ENCODE peak calls at places on chromosomes 16 and 17, in seven cellular contexts. T is AG04450, S is suprapubic skin, M is IMR-90, K is neural progenitor cell, H is esophagus squamous epithelium, V is GM23338. J is an unnamed sample.

GRCh38 chr17:30532871-30533270 is 55.7 kb downstream of the GOSR1 start:
- DNase-seq in H (no peak), V (no peak), M (no peak), K (no peak), S (no peak), T (no peak), J (no peak)

GRCh38 chr16:3857189-3858013 is 23.1 kb downstream of the CREBBP start:
- DNase-seq in M (peak), H (no peak), S (no peak), V (no peak), T (no peak), K (no peak), J (no peak)

GRCh38 chr16:66511615-66512500 is 38.1 kb downstream of the TK2 start:
- DNase-seq in V (peak), S (no peak), T (peak), H (no peak), K (peak), M (peak), J (no peak)

GRCh38 chr16:31363721-31364120 is 8.7 kb downstream of the ITGAX start:
- DNase-seq in M (no peak), V (no peak), T (no peak), K (no peak), S (no peak), H (no peak), J (no peak)

GRCh38 chr16:82660078-82660645 is 33.4 kb downstream of the CDH13 start:
- DNase-seq in V (peak), S (no peak), M (peak), T (no peak), H (no peak), K (no peak), J (no peak)

GRCh38 chr16:57775661-57776469 is 26.4 kb downstream of the KIFC3 start:
- DNase-seq in K (peak), M (no peak), T (no peak), V (peak), H (no peak), S (no peak), J (peak)

GRCh38 chr16:84970447-84971127 is 40.7 kb downstream of the ZDHHC7 start:
- DNase-seq in K (peak), T (peak), S (peak), V (peak), M (peak), H (no peak), J (peak)

GRCh38 chr17:49496183-49496865 is 1.2 kb downstream of the NGFR start:
- DNase-seq in M (peak), K (peak), V (peak), S (peak), T (no peak), H (no peak), J (peak)

GRCh38 chr17:49994085-49995054 is 654 bp downstream of the DLX3 start:
- DNase-seq in T (no peak), M (no peak), K (peak), H (no peak), V (peak), S (no peak), J (no peak)

GRCh38 chr17:82837586-82838320 is 2.1 kb downstream of the ZNF750 start:
- DNase-seq in V (no peak), M (no peak), K (no peak), T (no peak), S (no peak), H (no peak), J (no peak)

GRCh38 chr16:74226361-74226979 is 70.1 kb upstream of the PSMD7 start:
- DNase-seq in K (peak), H (no peak), S (no peak), T (no peak), V (peak), M (peak), J (peak)

GRCh38 chr17:47287068-47287467 is 33.4 kb downstream of the ITGB3 start:
- DNase-seq in H (no peak), M (no peak), S (no peak), T (no peak), V (no peak), K (no peak), J (no peak)

GRCh38 chr17:38455288-38455915 is 27.1 kb downstream of the ARHGAP23 start:
- DNase-seq in S (peak), T (no peak), K (peak), M (no peak), V (peak), H (no peak), J (peak)

GRCh38 chr16:4215106-4215505 is 26.8 kb downstream of the SRL start:
- DNase-seq in M (no peak), H (no peak), K (no peak), V (no peak), S (no peak), T (no peak), J (no peak)

GRCh38 chr16:84502581-84502980 is 1.9 kb downstream of the MEAK7 start:
- DNase-seq in S (peak), T (no peak), V (no peak), H (no peak), K (no peak), M (no peak), J (no peak)

GRCh38 chr17:2241823-2242222 is 61.8 kb downstream of the SMG6 start:
- DNase-seq in T (no peak), M (peak), S (no peak), V (no peak), H (no peak), K (no peak), J (no peak)

GRCh38 chr16:11367483-11367906 is 22.2 kb downstream of the RMI2 start:
- DNase-seq in H (no peak), K (no peak), T (no peak), V (no peak), M (no peak), S (no peak), J (no peak)

GRCh38 chr17:64209983-64210382 is 53.1 kb downstream of the TEX2 start:
- DNase-seq in V (no peak), S (no peak), H (no peak), M (no peak), K (no peak), T (no peak), J (no peak)

GRCh38 chr17:60327122-60327869 is 64.6 kb downstream of the USP32 start:
- DNase-seq in S (no peak), M (no peak), T (no peak), K (peak), V (peak), H (no peak), J (no peak)

DNA sequence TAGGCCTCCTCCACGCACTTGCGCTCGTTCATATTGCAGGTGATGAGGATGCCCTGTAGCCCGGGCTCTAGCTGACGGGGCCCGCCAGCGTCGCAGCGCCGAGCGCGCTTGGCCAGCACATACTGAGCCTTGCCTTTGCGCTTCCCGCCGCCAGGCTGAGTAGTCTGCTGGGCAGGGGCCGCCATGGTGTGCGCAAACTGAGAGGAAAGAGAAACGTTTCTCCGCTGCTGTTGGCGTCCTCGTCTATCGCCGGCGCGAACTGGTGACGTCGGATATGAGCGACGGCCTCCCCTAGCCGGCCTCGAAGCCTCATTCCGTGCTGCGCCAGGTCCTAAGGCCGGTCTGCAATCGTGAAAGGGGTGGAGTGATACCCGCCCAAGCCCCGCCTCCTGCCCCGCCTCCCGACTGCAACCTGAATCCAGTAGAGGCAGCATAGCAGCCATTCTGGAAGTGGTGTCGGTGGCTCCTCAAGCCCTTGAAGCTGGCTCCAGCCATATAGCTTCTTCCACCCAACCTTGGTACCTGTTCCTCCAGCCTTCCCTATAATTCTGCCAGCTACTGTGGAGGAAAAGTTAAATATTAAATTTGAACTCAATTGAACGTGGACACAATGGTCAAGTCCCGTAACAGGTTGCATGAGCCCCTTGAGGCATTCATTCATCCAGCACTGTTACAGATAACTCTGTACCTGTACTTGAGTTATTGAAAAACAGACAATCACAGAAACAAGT is at the start of gene THUMPD1:
- DNase-seq in M (peak), K (peak), H (peak), T (peak), V (peak), S (peak), J (peak)
- TF ChIP-seq CTCF in M (peak), K (peak), H (no peak), T (peak), V (no peak), S (peak), J (no peak)

DNA sequence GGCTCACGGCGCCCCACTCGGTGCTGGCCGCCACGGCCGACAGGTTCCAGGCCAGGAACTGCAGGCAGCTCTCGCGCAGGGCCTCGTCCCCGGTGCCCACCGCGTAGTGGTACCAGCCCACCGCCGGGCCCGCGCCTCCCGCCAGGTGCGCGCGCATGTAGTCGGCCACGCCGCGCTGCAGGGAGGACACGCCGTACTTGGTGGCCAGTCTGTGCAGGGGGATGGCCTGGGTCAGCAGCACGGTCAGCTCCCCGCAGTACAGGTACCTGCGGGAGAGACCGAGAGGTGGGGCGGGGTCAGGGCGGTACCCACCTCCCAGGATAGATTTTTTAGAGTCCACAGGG is 4.2 kb downstream of the BTBD17 start:
- DNase-seq in S (no peak), K (no peak), V (peak), M (no peak), H (no peak), T (no peak), J (no peak)
- H3K4me3 ChIP-seq in S (peak), K (no peak), V (peak), M (no peak), H (peak), T (no peak), J (no peak)

GRCh38 chr16:81201267-81201666 is 37.2 kb upstream of the BCO1 start:
- DNase-seq in H (no peak), K (no peak), V (no peak), T (no peak), M (peak), S (no peak), J (no peak)
- H3K27ac ChIP-seq in H (no peak), K (no peak), V (no peak), T (no peak), M (no peak), S (no peak), J (no peak)

GRCh38 chr17:52297230-52298010 is 138.9 kb upstream of the CA10 start:
- DNase-seq in K (peak), M (no peak), H (no peak), V (peak), T (no peak), S (no peak), J (no peak)
- TF ChIP-seq CTCF in K (peak), M (no peak), H (no peak), V (peak), T (no peak), S (no peak), J (no peak)

GRCh38 chr16:53803451-53803850 is 99.5 kb downstream of the FTO start:
- DNase-seq in K (no peak), M (no peak), H (no peak), S (no peak), T (no peak), V (no peak), J (no peak)
- H3K4me3 ChIP-seq in K (no peak), M (no peak), H (no peak), S (no peak), T (no peak), V (no peak), J (no peak)

DNA sequence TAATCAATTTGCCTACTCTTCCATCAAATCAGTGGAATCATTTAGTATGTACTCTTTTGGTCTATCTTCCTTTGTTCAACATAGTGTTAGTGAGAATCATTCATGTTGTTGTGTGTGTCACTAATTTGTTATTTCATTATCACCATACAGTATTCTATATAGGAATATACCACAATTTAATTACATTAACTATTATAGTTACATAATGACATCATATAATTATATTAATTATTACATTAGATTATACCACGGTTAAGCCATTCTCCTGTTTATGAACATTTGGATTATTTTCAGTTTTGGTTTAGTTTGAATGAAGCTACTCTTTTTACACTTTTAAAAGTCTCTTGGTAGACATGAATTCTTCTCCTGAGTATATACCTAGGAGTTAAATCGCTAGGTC is 40.4 kb downstream of the MYO1D start:
- DNase-seq in M (no peak), S (no peak), H (no peak), V (no peak), T (no peak), K (no peak), J (no peak)
- H3K27ac ChIP-seq in M (no peak), S (no peak), H (no peak), V (no peak), T (no peak), K (no peak), J (no peak)

DNA sequence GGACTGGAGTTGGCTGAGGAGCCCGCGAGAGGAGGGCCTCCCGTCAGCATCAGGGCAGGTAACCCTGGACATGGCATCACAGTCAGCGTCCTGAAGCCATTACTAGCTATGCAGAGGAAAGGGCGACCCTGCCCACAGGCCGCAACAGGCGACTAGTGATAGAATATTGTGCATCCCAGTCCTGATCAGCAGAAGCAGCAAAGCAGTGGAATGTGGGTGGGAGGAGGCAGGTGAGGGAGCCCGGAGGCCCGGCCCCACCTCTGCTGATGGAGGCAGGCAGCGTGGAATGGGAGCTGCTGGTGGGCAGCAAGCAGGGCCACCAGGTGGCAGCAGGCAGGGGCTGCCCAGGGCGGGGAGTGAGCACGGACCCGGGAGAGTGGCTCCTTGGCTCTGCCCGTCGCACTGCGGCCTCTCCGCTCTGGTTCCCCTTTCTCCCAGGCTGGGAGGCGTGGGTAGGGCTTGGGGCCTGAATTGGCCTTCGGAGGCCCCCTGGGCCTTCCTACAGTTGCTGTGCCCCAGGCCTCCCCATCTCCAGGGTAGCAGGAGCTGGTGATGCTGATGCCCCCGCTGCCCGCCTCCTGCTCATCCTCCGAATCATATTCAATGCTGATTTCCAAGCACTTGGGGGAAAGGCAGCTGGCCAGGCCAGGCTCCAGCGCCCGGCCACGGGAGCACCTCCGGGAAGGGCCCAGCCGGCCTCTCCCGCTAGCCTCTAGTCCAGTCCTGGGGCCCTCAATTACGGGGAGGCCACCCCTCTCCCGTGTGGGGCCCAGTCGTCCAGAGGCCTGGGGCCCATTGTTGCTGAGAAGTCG is 20.2 kb downstream of the TSPOAP1 start:
- DNase-seq in V (peak), M (no peak), S (no peak), H (no peak), T (no peak), K (peak), J (peak)
- TF ChIP-seq CTCF in V (peak), M (peak), S (no peak), H (peak), T (peak), K (peak), J (peak)

GRCh38 chr17:72122668-72123495 is 2.1 kb downstream of the SOX9 start:
- DNase-seq in M (peak), V (peak), S (no peak), T (no peak), H (no peak), K (peak), J (peak)

GRCh38 chr17:72122336-72122667 is 1.5 kb downstream of the SOX9 start:
- DNase-seq in S (no peak), K (no peak), M (no peak), T (no peak), V (no peak), H (no peak), J (no peak)

GRCh38 chr17:72121164-72122001 is 563 bp downstream of the SOX9 start:
- DNase-seq in M (peak), T (no peak), S (no peak), V (peak), H (no peak), K (peak), J (peak)

GRCh38 chr17:72120878-72121163 is at the start of gene SOX9:
- DNase-seq in K (peak), V (peak), S (peak), T (peak), M (peak), H (no peak), J (peak)

GRCh38 chr17:72122002-72122310 is 1.1 kb downstream of the SOX9 start:
- DNase-seq in M (peak), T (no peak), S (no peak), H (no peak), V (no peak), K (no peak), J (no peak)
- H3K4me3 ChIP-seq in M (peak), T (peak), S (peak), H (peak), V (peak), K (peak), J (peak)

DNA sequence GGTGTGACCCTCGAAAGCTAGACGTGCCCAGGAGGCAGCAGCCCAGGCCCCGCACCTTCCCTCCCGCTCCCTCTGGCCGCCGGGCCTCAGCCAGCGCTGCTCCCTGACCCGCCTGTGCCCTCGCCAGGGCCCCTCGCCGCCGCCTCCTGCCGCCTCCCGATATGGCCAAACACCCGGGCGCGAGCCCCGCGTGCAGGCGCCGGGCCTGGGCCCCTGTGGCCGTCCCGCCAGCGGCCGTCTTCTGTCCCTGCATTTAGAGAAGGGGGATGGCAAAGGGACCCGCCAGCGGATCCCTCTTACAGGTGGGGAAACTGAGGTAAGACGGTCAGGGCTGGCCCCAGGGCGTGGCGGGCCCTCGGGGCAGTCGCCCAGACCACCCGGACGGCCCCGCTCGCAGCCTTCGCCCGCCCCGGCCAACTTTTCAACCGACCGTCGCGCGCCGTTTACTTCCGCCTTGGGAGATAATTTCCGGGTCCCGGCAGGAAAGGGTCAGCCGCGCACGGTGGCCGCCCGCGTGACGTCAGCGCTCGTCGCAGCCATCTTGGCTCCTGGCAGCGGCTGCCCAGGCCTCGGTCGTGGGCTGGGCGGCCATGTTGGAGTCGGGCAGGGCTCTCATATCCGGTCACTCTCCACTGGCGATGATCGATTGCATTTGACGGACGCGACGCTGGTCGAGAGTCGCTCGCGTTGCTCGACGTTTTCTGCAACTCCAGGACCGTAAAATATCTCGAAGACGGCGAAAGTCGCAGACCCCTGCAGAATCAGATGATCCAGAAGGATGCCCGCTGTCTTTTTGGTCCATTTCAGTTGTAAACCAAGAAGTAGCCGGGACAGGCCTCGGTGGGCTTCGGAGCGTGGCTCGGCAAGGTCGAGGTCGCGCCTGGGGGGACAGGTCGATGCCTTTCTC is 7.1 kb upstream of the GNG13 start:
- DNase-seq in H (peak), T (peak), K (peak), V (peak), S (peak), M (peak), J (peak)
- H3K27ac ChIP-seq in H (peak), T (no peak), K (peak), V (peak), S (peak), M (peak), J (peak)

GRCh38 chr17:8631554-8631877 is 991 bp upstream of the MYH10 start:
- DNase-seq in M (peak), V (no peak), T (no peak), S (no peak), H (no peak), K (no peak), J (no peak)

GRCh38 chr17:8628609-8629169 is 1.8 kb downstream of the MYH10 start:
- DNase-seq in K (no peak), T (no peak), H (no peak), S (no peak), M (no peak), V (no peak), J (no peak)

GRCh38 chr17:8629371-8630226 is 926 bp downstream of the MYH10 start:
- DNase-seq in V (peak), K (peak), M (no peak), T (no peak), H (no peak), S (peak), J (peak)

GRCh38 chr17:8630802-8631553 is 453 bp upstream of the MYH10 start:
- DNase-seq in K (peak), H (peak), V (peak), S (peak), T (peak), M (peak), J (peak)

GRCh38 chr17:8630227-8630801 is at the start of gene MYH10:
- DNase-seq in T (no peak), K (no peak), S (peak), H (no peak), M (no peak), V (no peak), J (no peak)
- TF ChIP-seq CTCF in T (no peak), K (peak), S (no peak), H (peak), M (peak), V (no peak), J (peak)

J was measured in cardiac muscle cell.